ENCODE peak calls at places on chromosomes 5 and 9, in five cellular contexts. F is IMR-90, L is PC-3, Z is neural progenitor cell, W is GM23248. A is an unnamed sample.

GRCh38 chr5:148666353-148666752 is 12.0 kb upstream of the HTR4 start:
- DNase-seq in F (peak; percentile 1), L (peak; percentile 50), Z (peak; percentile 7), W (peak; percentile 10), A (no peak)

GRCh38 chr9:88808019-88808656 is 183.1 kb upstream of the S1PR3 start:
- DNase-seq in Z (no peak), F (no peak), L (no peak), W (peak; percentile 33), A (no peak)

GRCh38 chr5:65141487-65141886 is 340.2 kb downstream of the ADAMTS6 start:
- DNase-seq in L (no peak), F (no peak), W (no peak), Z (no peak), A (no peak)

GRCh38 chr9:132411091-132411508 is 1.1 kb downstream of the CFAP77 start:
- DNase-seq in Z (peak; percentile 90), L (peak; percentile 73), F (peak; percentile 7), W (peak; percentile 49), A (no peak)

GRCh38 chr5:141960018-141960417 is 2.0 kb upstream of the PCDH12 start:
- DNase-seq in W (no peak), Z (peak; percentile 33), F (no peak), L (no peak), A (no peak)

GRCh38 chr5:141618030-141618803 is 583 bp downstream of the DIAPH1 start:
- DNase-seq in Z (peak; percentile 73), W (peak; percentile 65), F (peak; percentile 13), L (peak; percentile 76), A (no peak)

GRCh38 chr5:124660229-124661093 is 86.0 kb downstream of the ZNF608 start:
- DNase-seq in L (peak; percentile 67), Z (peak; percentile 22), F (no peak), W (no peak), A (no peak)

GRCh38 chr5:72436796-72437471 is 70.3 kb downstream of the ZNF366 start:
- DNase-seq in Z (no peak), F (peak; percentile 36), W (no peak), L (peak; percentile 40), A (no peak)

GRCh38 chr9:126527109-126527825 is 86.5 kb upstream of the LMX1B start:
- DNase-seq in W (no peak), Z (no peak), L (no peak), F (no peak), A (no peak)

GRCh38 chr5:36528588-36528987 is 77.8 kb upstream of the SLC1A3 start:
- DNase-seq in W (peak; percentile 80), Z (no peak), F (no peak), L (no peak), A (no peak)

GRCh38 chr5:167953151-167953788 is 338.2 kb upstream of the WWC1 start:
- DNase-seq in F (no peak), L (no peak), Z (peak; percentile 39), W (no peak), A (peak; percentile 25)

GRCh38 chr5:17005087-17005828 is 69.2 kb upstream of the MYO10 start:
- DNase-seq in Z (peak; percentile 34), W (no peak), L (no peak), F (peak; percentile 47), A (no peak)

GRCh38 chr5:153523196-153523595 is 32.7 kb downstream of the GRIA1 start:
- DNase-seq in Z (no peak), L (peak; percentile 7), F (peak; percentile 51), W (peak; percentile 68), A (no peak)

GRCh38 chr9:130437011-130437784 is 7.6 kb upstream of the ASS1 start:
- DNase-seq in L (no peak), F (no peak), Z (no peak), W (no peak), A (no peak)

GRCh38 chr9:125343518-125344284 is 82.1 kb downstream of the GAPVD1 start:
- DNase-seq in W (peak; percentile 61), Z (peak; percentile 89), L (peak; percentile 56), F (peak; percentile 76), A (peak; percentile 91)

GRCh38 chr5:79886456-79886855 is 104.6 kb downstream of the MTX3 start:
- DNase-seq in L (no peak), F (no peak), W (no peak), Z (no peak), A (no peak)

GRCh38 chr9:121194730-121195129 is 6.9 kb downstream of the RAB14 start:
- DNase-seq in W (no peak), L (no peak), Z (no peak), F (no peak), A (no peak)

GRCh38 chr5:139574641-139575312 is 13.6 kb downstream of the UBE2D2 start:
- DNase-seq in W (peak; percentile 62), L (peak; percentile 60), Z (peak; percentile 60), F (peak; percentile 62), A (no peak)

GRCh38 chr5:139575313-139575646 is 14.1 kb downstream of the UBE2D2 start:
- DNase-seq in Z (no peak), L (no peak), W (no peak), F (no peak), A (no peak)

GRCh38 chr5:139578348-139578724 is 17.2 kb downstream of the UBE2D2 start:
- DNase-seq in F (no peak), Z (no peak), L (no peak), W (no peak), A (no peak)

GRCh38 chr5:139577689-139578347 is 16.7 kb downstream of the UBE2D2 start:
- DNase-seq in F (no peak), L (no peak), Z (no peak), W (no peak), A (no peak)

DNA sequence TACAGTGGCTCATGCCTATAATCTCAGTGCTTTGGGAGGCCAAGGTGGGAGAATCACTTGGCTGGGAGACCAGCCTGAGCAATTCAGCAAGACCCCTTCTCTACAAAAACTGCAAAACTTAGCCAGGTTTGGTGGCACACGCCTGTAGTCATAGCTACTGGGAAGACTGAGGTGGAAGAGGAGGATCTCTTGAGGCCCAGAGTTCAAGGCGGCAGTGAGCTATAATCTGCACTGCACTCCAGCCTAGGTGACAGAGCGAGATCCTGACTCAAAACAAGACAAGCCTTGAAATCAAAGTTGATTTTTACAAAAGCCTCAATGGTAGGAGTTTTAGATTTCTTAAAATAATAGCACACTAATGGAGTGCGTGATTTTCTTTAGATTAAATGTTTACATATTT is 14.6 kb downstream of the UBE2D2 start:
- DNase-seq in L (no peak), W (no peak), Z (no peak), F (no peak), A (no peak)
- H3K9ac ChIP-seq in L (no peak overlapping the region), W (no peak overlapping the region), Z (no peak overlapping the region), F (no peak overlapping the region), A (no peak overlapping the region)

DNA sequence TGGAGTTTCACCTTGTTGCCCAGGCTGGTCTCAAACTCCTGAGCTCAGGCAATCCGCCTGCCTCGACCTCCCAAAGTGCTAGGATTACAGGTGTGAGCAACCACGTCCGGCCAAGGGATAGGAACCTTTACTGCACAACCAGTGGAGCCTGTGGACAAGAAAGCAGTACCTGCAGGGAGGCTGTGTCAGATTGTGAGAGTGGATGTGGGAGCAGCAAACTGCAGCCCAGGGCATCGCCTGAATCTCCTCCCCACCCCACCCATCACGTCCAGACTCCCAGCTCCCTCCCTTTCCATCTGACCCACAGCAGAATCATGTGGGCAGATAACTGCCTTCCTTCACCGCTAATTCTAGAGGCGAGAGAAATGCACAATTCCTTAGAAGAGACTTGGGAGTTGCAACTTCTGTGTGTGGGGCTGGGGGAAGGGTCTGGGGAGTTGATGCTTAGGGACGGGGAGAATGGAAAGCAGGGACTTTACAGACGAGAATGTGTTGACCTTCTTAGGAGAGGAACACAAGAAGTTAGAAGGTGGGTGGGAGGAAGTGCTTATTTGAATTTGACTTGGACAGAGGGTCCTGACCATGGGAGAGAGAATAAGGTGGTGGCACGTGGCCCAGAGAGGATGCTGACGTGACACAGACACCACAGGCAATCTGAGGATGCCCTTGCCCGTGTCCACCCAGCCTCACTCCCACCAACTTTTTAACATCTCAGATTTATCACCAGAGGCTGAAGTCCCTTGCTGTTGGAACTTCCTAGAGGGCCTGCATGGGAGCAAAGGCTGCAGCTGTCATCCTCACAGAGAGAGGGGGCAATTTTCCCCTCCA is 4.5 kb upstream of the LCP2 start:
- DNase-seq in F (no peak), W (no peak), L (no peak), Z (no peak), A (no peak)
- H3K4me1 ChIP-seq in F (no peaks in the 10 kb centered on the region), W (peaks cover 5% of the 10 kb centered on the region), L (no peaks in the 10 kb centered on the region), Z (peaks cover 8% of the 10 kb centered on the region), A (peaks cover 7% of the 10 kb centered on the region)

GRCh38 chr5:172715421-172715780 is 55.6 kb downstream of the DUSP1 start:
- DNase-seq in F (no peak), L (no peak), Z (no peak), W (no peak), A (no peak)

GRCh38 chr5:172713113-172713808 is 57.7 kb downstream of the DUSP1 start:
- DNase-seq in W (peak; percentile 51), L (peak; percentile 48), F (no peak), Z (peak; percentile 66), A (no peak)

GRCh38 chr5:172714491-172715420 is 56.2 kb downstream of the DUSP1 start:
- DNase-seq in L (peak; percentile 78), Z (peak; percentile 82), W (peak; percentile 78), F (peak; percentile 61), A (no peak)

GRCh38 chr5:172712610-172713009 is 58.4 kb downstream of the DUSP1 start:
- DNase-seq in F (no peak), Z (no peak), L (no peak), W (no peak), A (no peak)

DNA sequence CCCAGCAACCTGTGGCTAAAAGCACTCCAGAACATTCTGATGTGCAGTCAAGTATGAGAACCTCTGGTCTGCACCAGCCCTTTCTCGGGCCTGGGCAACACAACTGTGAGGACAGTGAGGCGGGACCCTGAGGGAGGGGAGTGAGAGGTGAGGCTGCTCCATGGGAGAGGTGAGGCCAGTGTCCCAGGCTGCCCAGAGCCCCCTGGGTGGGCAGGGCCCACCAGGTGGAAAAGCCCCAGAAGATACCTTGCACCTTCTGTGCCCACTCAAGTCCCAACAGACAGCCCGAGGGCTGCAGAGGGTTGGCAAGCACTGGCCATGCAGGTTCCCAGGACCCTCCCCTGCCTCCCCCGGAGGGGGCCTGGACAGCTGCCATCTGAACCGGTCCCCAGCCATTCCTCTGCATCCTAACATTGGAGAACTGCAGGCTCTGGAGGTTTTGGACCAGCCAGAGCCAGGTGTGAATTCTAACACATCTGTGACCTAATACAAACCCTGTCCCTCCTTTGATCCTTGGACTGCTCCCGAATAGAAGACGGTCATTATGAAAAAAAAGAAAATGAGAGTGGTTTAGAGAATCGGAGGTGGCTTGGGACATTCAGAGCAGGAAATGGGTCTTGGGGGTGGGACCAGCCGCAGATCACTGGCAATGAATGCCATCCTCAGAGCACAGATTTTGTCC is 57.0 kb downstream of the DUSP1 start:
- DNase-seq in Z (no peak), W (no peak), L (no peak), F (no peak), A (no peak)
- H3K9ac ChIP-seq in Z (no peak overlapping the region), W (no peak overlapping the region), L (peak overlapping the region; percentile 39), F (no peak overlapping the region), A (no peak overlapping the region)

DNA sequence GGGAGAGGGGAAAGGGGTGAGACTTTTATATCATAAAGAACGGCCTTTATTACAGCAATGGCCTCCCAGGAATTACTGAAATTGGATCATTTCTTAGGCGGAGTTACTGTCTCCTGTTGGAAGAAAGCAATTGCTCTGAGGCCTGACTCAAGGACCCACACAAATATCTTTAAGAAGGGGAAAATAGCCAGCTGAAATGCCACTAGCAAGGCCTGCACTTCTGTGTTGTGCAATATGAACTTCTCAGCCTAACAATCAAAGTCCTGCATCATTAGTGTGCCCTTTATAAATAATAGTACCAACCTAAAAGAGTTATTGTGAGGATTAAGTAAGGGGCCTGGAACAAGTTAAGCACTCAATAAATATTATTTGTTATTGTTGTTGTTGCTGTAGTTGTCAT is 30.1 kb upstream of the TRIM32 start:
- DNase-seq in Z (no peak), W (peak; percentile 71), F (peak; percentile 12), L (no peak), A (no peak)
- H3K4me1 ChIP-seq in Z (peaks cover 16% of the 10 kb centered on the region), W (peaks cover 39% of the 10 kb centered on the region), F (peaks cover 6% of the 10 kb centered on the region), L (peaks cover 7% of the 10 kb centered on the region), A (no peaks in the 10 kb centered on the region)